ENCODE peak calls at places on chromosomes 2 and 18, in four cellular contexts. One of them, this sample, is unnamed.

GRCh38 chr2:144774786-144775185 is 254.9 kb upstream of the ZEB2 start:
- DNase-seq in GM10248: no peak
- DNase-seq in stimulated activated CD8-positive, alpha-beta memory T cell treated with anti-CD3 and anti-CD28 coated beads, Interleukin-2, amount 100 ng/mL, for 48 hours: no peak
- DNase-seq in dorsolateral prefrontal cortex: no peak
- DNase-seq in this sample: no peak

GRCh38 chr2:12589802-12590320 is 126.9 kb upstream of the TRIB2 start:
- DNase-seq in dorsolateral prefrontal cortex: no peak
- DNase-seq in GM10248: no peak
- DNase-seq in stimulated activated CD8-positive, alpha-beta memory T cell treated with anti-CD3 and anti-CD28 coated beads, Interleukin-2, amount 100 ng/mL, for 48 hours: no peak
- DNase-seq in this sample: no peak

GRCh38 chr2:61814761-61815160 is 39.1 kb downstream of the FAM161A start:
- DNase-seq in GM10248: no peak
- DNase-seq in dorsolateral prefrontal cortex: no peak
- DNase-seq in stimulated activated CD8-positive, alpha-beta memory T cell treated with anti-CD3 and anti-CD28 coated beads, Interleukin-2, amount 100 ng/mL, for 48 hours: no peak
- DNase-seq in this sample: no peak

GRCh38 chr2:62787381-62787780 is 81.9 kb downstream of the EHBP1 start:
- DNase-seq in stimulated activated CD8-positive, alpha-beta memory T cell treated with anti-CD3 and anti-CD28 coated beads, Interleukin-2, amount 100 ng/mL, for 48 hours: no peak
- DNase-seq in dorsolateral prefrontal cortex: no peak
- DNase-seq in GM10248: peak; percentile 22
- DNase-seq in this sample: peak; percentile 3

GRCh38 chr2:68824831-68825230 is 46.4 kb downstream of the BMP10 start:
- DNase-seq in GM10248: no peak
- DNase-seq in dorsolateral prefrontal cortex: no peak
- DNase-seq in stimulated activated CD8-positive, alpha-beta memory T cell treated with anti-CD3 and anti-CD28 coated beads, Interleukin-2, amount 100 ng/mL, for 48 hours: no peak
- DNase-seq in this sample: no peak

GRCh38 chr2:202122975-202123765 is 50.1 kb downstream of the KIAA2012 start:
- DNase-seq in dorsolateral prefrontal cortex: peak; percentile 48
- DNase-seq in stimulated activated CD8-positive, alpha-beta memory T cell treated with anti-CD3 and anti-CD28 coated beads, Interleukin-2, amount 100 ng/mL, for 48 hours: no peak
- DNase-seq in GM10248: no peak
- DNase-seq in this sample: no peak

GRCh38 chr2:45776160-45776955 is 124.9 kb downstream of the PRKCE start:
- DNase-seq in stimulated activated CD8-positive, alpha-beta memory T cell treated with anti-CD3 and anti-CD28 coated beads, Interleukin-2, amount 100 ng/mL, for 48 hours: no peak
- DNase-seq in dorsolateral prefrontal cortex: no peak
- DNase-seq in GM10248: no peak
- DNase-seq in this sample: no peak

GRCh38 chr2:204030337-204030736 is 93.8 kb downstream of the ICOS start:
- DNase-seq in stimulated activated CD8-positive, alpha-beta memory T cell treated with anti-CD3 and anti-CD28 coated beads, Interleukin-2, amount 100 ng/mL, for 48 hours: no peak
- DNase-seq in dorsolateral prefrontal cortex: no peak
- DNase-seq in GM10248: no peak
- DNase-seq in this sample: no peak

GRCh38 chr18:47204908-47205522 is 28.9 kb upstream of the IER3IP1 start:
- DNase-seq in GM10248: peak; percentile 26
- DNase-seq in stimulated activated CD8-positive, alpha-beta memory T cell treated with anti-CD3 and anti-CD28 coated beads, Interleukin-2, amount 100 ng/mL, for 48 hours: no peak
- DNase-seq in dorsolateral prefrontal cortex: no peak
- DNase-seq in this sample: peak; percentile 60

GRCh38 chr18:14978962-14979535 is 231.1 kb downstream of the ANKRD30B start:
- DNase-seq in GM10248: no peak
- DNase-seq in stimulated activated CD8-positive, alpha-beta memory T cell treated with anti-CD3 and anti-CD28 coated beads, Interleukin-2, amount 100 ng/mL, for 48 hours: peak; percentile 21
- DNase-seq in dorsolateral prefrontal cortex: no peak
- DNase-seq in this sample: peak; percentile 74

GRCh38 chr2:55530539-55531081 is 11.1 kb downstream of the CFAP36 start:
- DNase-seq in GM10248: no peak
- DNase-seq in stimulated activated CD8-positive, alpha-beta memory T cell treated with anti-CD3 and anti-CD28 coated beads, Interleukin-2, amount 100 ng/mL, for 48 hours: no peak
- DNase-seq in dorsolateral prefrontal cortex: no peak
- DNase-seq in this sample: no peak

GRCh38 chr2:204480262-204480661 is 65.0 kb upstream of the PARD3B start:
- DNase-seq in stimulated activated CD8-positive, alpha-beta memory T cell treated with anti-CD3 and anti-CD28 coated beads, Interleukin-2, amount 100 ng/mL, for 48 hours: no peak
- DNase-seq in dorsolateral prefrontal cortex: no peak
- DNase-seq in GM10248: no peak
- DNase-seq in this sample: no peak

GRCh38 chr2:47631840-47632398 is 151.0 kb upstream of the MSH6 start:
- DNase-seq in dorsolateral prefrontal cortex: peak; percentile 59
- DNase-seq in GM10248: no peak
- DNase-seq in stimulated activated CD8-positive, alpha-beta memory T cell treated with anti-CD3 and anti-CD28 coated beads, Interleukin-2, amount 100 ng/mL, for 48 hours: no peak
- DNase-seq in this sample: peak; percentile 23

GRCh38 chr2:222753251-222753824 is 81.9 kb downstream of the MOGAT1 start:
- DNase-seq in GM10248: no peak
- DNase-seq in dorsolateral prefrontal cortex: no peak
- DNase-seq in stimulated activated CD8-positive, alpha-beta memory T cell treated with anti-CD3 and anti-CD28 coated beads, Interleukin-2, amount 100 ng/mL, for 48 hours: no peak
- DNase-seq in this sample: no peak

GRCh38 chr2:238286987-238287386 is 1.4 kb downstream of the PER2 start:
- DNase-seq in dorsolateral prefrontal cortex: no peak
- DNase-seq in GM10248: no peak
- DNase-seq in stimulated activated CD8-positive, alpha-beta memory T cell treated with anti-CD3 and anti-CD28 coated beads, Interleukin-2, amount 100 ng/mL, for 48 hours: no peak
- DNase-seq in this sample: no peak

GRCh38 chr2:32355976-32356734 is 668 bp upstream of the BIRC6 start:
- DNase-seq in stimulated activated CD8-positive, alpha-beta memory T cell treated with anti-CD3 and anti-CD28 coated beads, Interleukin-2, amount 100 ng/mL, for 48 hours: no peak
- DNase-seq in GM10248: no peak
- DNase-seq in dorsolateral prefrontal cortex: no peak
- DNase-seq in this sample: no peak

GRCh38 chr2:187358531-187358930 is 89.5 kb downstream of the CALCRL start:
- DNase-seq in stimulated activated CD8-positive, alpha-beta memory T cell treated with anti-CD3 and anti-CD28 coated beads, Interleukin-2, amount 100 ng/mL, for 48 hours: no peak
- DNase-seq in GM10248: no peak
- DNase-seq in dorsolateral prefrontal cortex: no peak
- DNase-seq in this sample: no peak

GRCh38 chr2:191321861-191322662 is 76.9 kb downstream of the MYO1B start:
- DNase-seq in stimulated activated CD8-positive, alpha-beta memory T cell treated with anti-CD3 and anti-CD28 coated beads, Interleukin-2, amount 100 ng/mL, for 48 hours: no peak
- DNase-seq in dorsolateral prefrontal cortex: no peak
- DNase-seq in GM10248: no peak
- DNase-seq in this sample: peak; percentile 67

GRCh38 chr2:105183555-105184323 is 57.8 kb upstream of the GPR45 start:
- DNase-seq in dorsolateral prefrontal cortex: no peak
- DNase-seq in stimulated activated CD8-positive, alpha-beta memory T cell treated with anti-CD3 and anti-CD28 coated beads, Interleukin-2, amount 100 ng/mL, for 48 hours: no peak
- DNase-seq in GM10248: peak; percentile 52
- DNase-seq in this sample: peak; percentile 11

GRCh38 chr2:38535745-38536506 is 66.8 kb downstream of the HNRNPLL start:
- DNase-seq in stimulated activated CD8-positive, alpha-beta memory T cell treated with anti-CD3 and anti-CD28 coated beads, Interleukin-2, amount 100 ng/mL, for 48 hours: peak; percentile 77
- DNase-seq in GM10248: peak; percentile 85
- DNase-seq in dorsolateral prefrontal cortex: peak; percentile 60
- DNase-seq in this sample: peak; percentile 77

GRCh38 chr2:14577843-14578242 is 54.7 kb upstream of the LRATD1 start:
- DNase-seq in stimulated activated CD8-positive, alpha-beta memory T cell treated with anti-CD3 and anti-CD28 coated beads, Interleukin-2, amount 100 ng/mL, for 48 hours: no peak
- DNase-seq in GM10248: no peak
- DNase-seq in dorsolateral prefrontal cortex: no peak
- DNase-seq in this sample: no peak

This sample was measured in RPMI8226.